ENCODE peak calls at places on chromosome 6, in seven cellular contexts. A is CD4-positive, alpha-beta T cell; U is left ventricle myocardium inferior; N is endothelial cell; Y is pancreas; S is foreskin fibroblast; C is astrocyte of the spinal cord. V is an unnamed sample.

GRCh38 chr6:164570791-164571190 is 738.6 kb downstream of the C6orf118 start:
- DNase-seq in U (no peak), S (no peak), C (no peak), A (no peak), Y (no peak), N (no peak), V (no peak)

GRCh38 chr6:19311786-19312185 is 525.4 kb upstream of the ID4 start:
- DNase-seq in S (no peak), A (no peak), U (no peak), Y (no peak), C (peak), N (no peak), V (no peak)

GRCh38 chr6:129370268-129370916 is 339.6 kb downstream of the ARHGAP18 start:
- DNase-seq in N (peak), S (peak), A (peak), U (peak), Y (no peak), C (peak), V (peak)

GRCh38 chr6:41716516-41717446 is 18.6 kb downstream of the TFEB start:
- DNase-seq in C (no peak), S (no peak), N (no peak), Y (no peak), A (no peak), U (no peak), V (no peak)

GRCh38 chr6:1110935-1111334 is 201.0 kb upstream of the FOXQ1 start:
- DNase-seq in N (no peak), A (no peak), S (no peak), Y (no peak), C (no peak), U (no peak), V (no peak)

GRCh38 chr6:5151955-5152401 is 66.8 kb downstream of the PPP1R3G start:
- DNase-seq in C (peak), A (no peak), Y (no peak), S (peak), U (no peak), N (no peak), V (no peak)

GRCh38 chr6:159256128-159256527 is 86.9 kb downstream of the FNDC1 start:
- DNase-seq in U (no peak), Y (no peak), A (no peak), S (no peak), C (no peak), N (no peak), V (no peak)

GRCh38 chr6:63923139-63923739 is 287.6 kb downstream of the PHF3 start:
- DNase-seq in A (no peak), Y (no peak), C (peak), U (no peak), S (peak), N (no peak), V (no peak)

GRCh38 chr6:47440722-47441121 is 36.9 kb upstream of the CD2AP start:
- DNase-seq in S (no peak), N (no peak), C (no peak), A (no peak), U (no peak), Y (no peak), V (no peak)

GRCh38 chr6:91273729-91274128 is 686.9 kb upstream of the MAP3K7 start:
- DNase-seq in Y (peak), S (no peak), N (no peak), A (no peak), C (peak), U (peak), V (no peak)

GRCh38 chr6:76770166-76770565 is 693.1 kb downstream of the HTR1B start:
- DNase-seq in N (no peak), U (no peak), C (no peak), S (no peak), Y (no peak), A (no peak), V (no peak)

GRCh38 chr6:47097092-47097945 is 55.2 kb upstream of the ADGRF1 start:
- DNase-seq in C (peak), S (peak), Y (peak), N (peak), A (peak), U (peak), V (peak)

GRCh38 chr6:37056439-37057127 is 51.1 kb downstream of the FGD2 start:
- DNase-seq in U (no peak), C (no peak), Y (no peak), A (no peak), S (no peak), N (no peak), V (no peak)

GRCh38 chr6:80769101-80769500 is 662.6 kb downstream of the BCKDHB start:
- DNase-seq in N (no peak), A (no peak), Y (no peak), C (peak), U (no peak), S (peak), V (no peak)

GRCh38 chr6:75922226-75922625 is 150.2 kb downstream of the IMPG1 start:
- DNase-seq in S (peak), Y (no peak), N (no peak), A (no peak), U (no peak), C (peak), V (no peak)

GRCh38 chr6:69719602-69720193 is 77.1 kb downstream of the LMBRD1 start:
- DNase-seq in U (no peak), Y (no peak), A (no peak), C (peak), N (no peak), S (no peak), V (no peak)
- TF ChIP-seq CTCF in U (peak), Y (no peak), A (peak), C (peak), N (peak), S (peak), V (peak)

DNA sequence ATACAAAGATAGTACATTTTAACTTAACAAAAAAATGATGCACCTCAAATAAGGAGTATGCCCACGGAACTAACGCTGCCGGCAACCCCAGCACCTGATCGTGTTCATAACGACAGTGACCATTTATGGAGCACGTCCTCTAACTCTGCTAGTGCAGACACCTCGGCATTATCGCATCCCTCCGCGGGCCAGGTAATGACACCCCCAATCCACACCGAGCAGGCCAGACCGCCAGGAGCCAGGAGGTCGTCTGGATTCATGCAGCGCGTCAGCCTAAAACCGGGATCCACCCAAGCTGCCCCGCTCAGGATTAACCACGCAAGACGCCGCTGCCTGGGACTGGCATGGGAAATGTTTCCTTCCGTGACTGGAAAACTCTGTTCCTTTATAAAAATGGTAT is 34.1 kb downstream of the DACT2 start:
- DNase-seq in A (no peak), N (no peak), U (no peak), C (no peak), Y (no peak), S (no peak), V (no peak)
- TF ChIP-seq CTCF in A (no peak), N (no peak), U (no peak), C (no peak), Y (no peak), S (no peak), V (no peak)

DNA sequence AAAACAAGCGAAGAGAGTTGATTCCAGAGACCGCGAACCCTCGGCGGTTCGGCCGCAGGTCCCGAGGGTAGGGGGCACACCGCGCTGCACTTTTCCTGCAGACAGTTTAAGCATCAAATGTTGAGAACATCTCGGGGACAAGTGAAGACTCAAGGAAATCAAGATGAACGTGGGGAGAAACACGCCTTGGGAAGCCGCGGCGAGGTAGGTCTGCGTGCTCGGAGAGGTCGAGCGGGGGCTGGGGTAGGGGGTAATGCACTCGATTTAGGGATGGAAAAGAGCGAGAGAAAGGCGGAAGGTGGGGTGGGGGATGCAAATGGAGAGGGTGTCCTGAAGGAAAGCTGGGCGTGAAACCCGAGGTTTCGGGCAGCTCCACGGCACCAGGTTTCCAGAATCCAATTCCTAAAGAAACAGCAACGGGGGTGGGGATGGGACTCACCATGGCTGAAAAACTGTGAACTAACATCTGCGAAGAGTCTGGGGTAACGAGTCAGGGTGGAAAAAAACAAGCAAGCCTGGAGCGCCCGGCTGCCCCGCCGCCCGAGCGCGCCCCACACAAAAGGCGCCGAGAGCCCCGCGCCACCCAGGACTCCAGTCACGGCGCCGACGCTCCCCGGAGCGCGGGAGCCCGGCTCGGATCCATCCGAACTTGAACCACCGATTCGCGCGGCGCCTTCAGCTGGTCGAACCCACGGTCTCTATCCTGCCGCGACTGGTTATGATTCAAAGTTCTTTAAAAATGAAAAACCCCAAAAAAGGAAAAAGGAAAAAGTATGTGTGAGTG is 3.6 kb downstream of the TFAP2A start:
- DNase-seq in C (no peak), S (no peak), A (no peak), Y (no peak), U (no peak), N (no peak), V (no peak)
- TF ChIP-seq CTCF in C (no peak), S (no peak), A (no peak), Y (no peak), U (no peak), N (no peak), V (no peak)

GRCh38 chr6:100300221-100300736 is 164.4 kb downstream of the SIM1 start:
- DNase-seq in U (no peak), N (no peak), S (peak), C (peak), Y (no peak), A (no peak), V (no peak)
- TF ChIP-seq CTCF in U (no peak), N (no peak), S (no peak), C (no peak), Y (no peak), A (no peak), V (no peak)

DNA sequence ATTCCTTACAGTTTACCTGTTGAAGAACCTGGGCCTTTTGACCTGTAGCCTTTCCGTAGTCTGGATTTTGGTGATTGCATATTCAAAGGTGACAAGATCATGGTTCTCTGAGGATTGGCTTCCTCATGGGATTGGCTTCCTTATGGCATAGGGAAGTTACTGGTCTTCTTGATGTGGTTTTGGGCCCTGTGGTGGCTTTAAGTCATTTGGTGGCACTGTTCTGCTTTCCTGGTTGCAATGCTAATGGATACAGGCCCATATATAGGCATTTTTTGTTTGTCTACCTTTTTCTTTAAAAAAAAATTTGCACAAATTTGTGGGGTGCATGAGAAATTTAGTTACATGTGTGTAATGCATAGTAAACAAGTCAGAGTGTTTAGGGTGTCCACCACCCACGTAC is 185.7 kb downstream of the CDKAL1 start:
- DNase-seq in A (no peak), C (no peak), U (no peak), Y (no peak), S (no peak), N (no peak), V (no peak)
- TF ChIP-seq CTCF in A (no peak), C (no peak), U (no peak), Y (no peak), S (no peak), N (no peak), V (no peak)

GRCh38 chr6:50610562-50610961 is 102.8 kb upstream of the TFAP2D start:
- DNase-seq in C (no peak), A (no peak), Y (no peak), S (no peak), U (no peak), N (no peak), V (no peak)
- TF ChIP-seq CTCF in C (no peak), A (no peak), Y (no peak), S (no peak), U (no peak), N (peak), V (no peak)

DNA sequence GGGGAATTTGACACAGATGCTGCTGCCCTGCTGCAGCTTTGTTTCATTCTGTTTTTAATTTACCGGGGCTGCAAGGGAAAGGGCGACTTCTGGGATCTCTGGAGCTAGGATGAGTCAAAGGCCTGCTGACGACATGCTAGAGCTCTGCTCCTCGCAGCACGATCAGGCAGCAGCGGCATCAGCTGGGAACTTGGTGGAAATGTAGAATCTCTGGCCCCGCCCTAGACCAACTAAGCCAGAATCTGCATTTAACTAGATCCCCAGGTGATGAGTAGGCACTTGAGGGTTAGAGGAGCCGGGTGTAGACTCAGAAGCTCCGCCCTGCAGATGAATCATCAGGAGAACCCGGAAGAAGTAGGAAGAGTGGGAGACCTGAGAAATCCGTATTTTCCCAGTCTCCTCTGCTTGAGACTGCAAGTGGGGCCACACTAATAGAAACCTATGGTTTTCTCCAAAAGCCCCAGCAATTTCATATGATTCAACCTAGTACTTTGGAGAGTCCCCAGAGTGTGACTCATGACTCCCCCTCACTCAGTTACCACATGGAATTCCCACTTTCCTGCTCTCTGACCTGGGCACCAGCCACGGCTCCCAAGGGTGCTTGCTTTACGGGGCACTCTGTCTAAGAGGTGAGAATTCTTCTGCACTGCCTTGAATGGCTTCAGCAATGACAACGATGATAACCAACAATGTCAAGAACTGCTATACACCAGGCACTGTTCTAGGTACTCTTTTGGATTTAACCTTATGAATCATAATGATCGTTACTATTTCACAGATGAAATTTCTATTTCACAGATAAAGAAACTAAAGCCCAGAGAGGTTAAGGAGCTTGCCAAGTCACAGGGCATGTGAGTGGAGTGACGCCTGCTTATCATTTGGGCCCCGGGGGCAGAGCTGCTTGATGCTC is 18.1 kb downstream of the TUBB2B start:
- DNase-seq in S (peak), C (peak), A (no peak), Y (no peak), U (peak), N (no peak), V (peak)
- TF ChIP-seq CTCF in S (peak), C (peak), A (no peak), Y (no peak), U (no peak), N (no peak), V (no peak)

DNA sequence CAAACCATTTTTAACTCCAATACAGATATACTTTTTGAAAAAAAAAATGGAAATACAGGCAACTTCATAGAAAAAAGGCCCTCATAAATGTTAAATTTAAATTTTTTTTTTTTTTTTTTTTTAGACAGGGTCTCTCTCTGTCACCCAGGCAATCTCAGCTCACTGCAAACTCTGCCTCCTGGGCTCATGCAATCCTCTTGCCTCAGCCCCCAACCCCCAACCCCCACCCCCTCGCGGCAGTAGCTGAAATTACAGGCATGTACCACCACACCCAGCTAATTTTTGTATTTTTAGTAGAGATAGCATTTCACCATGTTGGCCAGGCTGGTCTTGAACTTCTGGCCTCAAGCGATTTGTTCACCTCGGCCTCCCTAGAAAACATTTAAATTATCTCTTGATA is 12.8 kb upstream of the ULBP3 start:
- DNase-seq in Y (no peak), C (no peak), N (no peak), S (no peak), A (no peak), U (no peak), V (no peak)
- TF ChIP-seq CTCF in Y (no peak), C (no peak), N (peak), S (no peak), A (no peak), U (no peak), V (no peak)

GRCh38 chr6:119311514-119312142 is 37.9 kb downstream of the MAN1A1 start:
- DNase-seq in C (no peak), Y (no peak), N (no peak), U (no peak), S (no peak), A (no peak), V (no peak)

GRCh38 chr6:119313937-119314893 is 35.3 kb downstream of the MAN1A1 start:
- DNase-seq in A (no peak), C (no peak), S (no peak), U (no peak), Y (no peak), N (no peak), V (no peak)

GRCh38 chr6:119312441-119312840 is 37.1 kb downstream of the MAN1A1 start:
- DNase-seq in N (no peak), C (no peak), Y (no peak), S (no peak), U (no peak), A (no peak), V (no peak)

GRCh38 chr6:119314894-119315272 is 34.7 kb downstream of the MAN1A1 start:
- DNase-seq in U (no peak), C (no peak), N (no peak), A (no peak), Y (no peak), S (no peak), V (no peak)

GRCh38 chr6:119312875-119313338 is 36.7 kb downstream of the MAN1A1 start:
- DNase-seq in N (no peak), C (no peak), S (no peak), Y (no peak), A (no peak), U (no peak), V (no peak)
- TF ChIP-seq CTCF in N (no peak), C (no peak), S (no peak), Y (no peak), A (no peak), U (no peak), V (no peak)

DNA sequence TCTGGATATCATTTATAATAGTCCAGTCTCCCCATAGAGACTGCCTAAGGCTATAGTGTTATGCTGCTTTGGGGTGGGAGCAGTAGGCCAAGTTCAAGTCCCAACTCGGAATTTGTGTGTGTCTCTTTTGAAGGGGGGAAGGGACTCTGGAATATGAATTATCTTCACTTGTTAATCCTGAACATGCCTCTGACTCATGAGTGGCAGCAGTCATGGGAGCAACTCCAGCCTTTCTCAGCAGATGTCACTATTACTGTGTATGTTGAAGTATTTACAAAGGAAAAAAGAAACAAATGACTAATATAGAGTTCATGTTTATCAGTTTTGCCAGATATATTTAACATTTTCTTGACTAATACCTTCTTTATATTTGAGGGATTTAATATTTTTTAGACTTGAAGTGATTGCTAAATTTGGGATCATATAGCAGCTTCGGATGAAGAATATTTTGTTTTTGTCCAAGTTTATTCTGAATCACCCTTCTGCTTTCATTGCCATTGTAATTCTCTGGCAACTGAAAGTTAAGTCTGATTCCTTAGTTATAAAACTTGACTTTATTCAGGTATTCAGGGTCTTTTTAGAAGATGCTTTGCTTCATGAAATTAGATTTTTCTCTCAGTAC is 23.4 kb downstream of the FAM217A start:
- DNase-seq in C (peak), A (no peak), N (no peak), Y (no peak), U (no peak), S (peak), V (no peak)
- TF ChIP-seq CTCF in C (peak), A (no peak), N (no peak), Y (no peak), U (peak), S (peak), V (no peak)